ENCODE peak calls at places on chromosome X, in eight cellular contexts. F, O, K, X, A, B, W and R are unnamed samples.

GRCh38 chrX:21926116-21926515 is 14.4 kb upstream of the SMS start:
- DNase-seq in F (no peak), O (no peak), K (no peak), X (no peak), A (no peak), B (no peak), W (no peak), R (no peak)

GRCh38 chrX:66030505-66031317 is 9.2 kb downstream of the VSIG4 start:
- DNase-seq in F (peak), O (no peak), K (no peak), X (peak), A (no peak), B (peak), W (no peak), R (no peak)

GRCh38 chrX:133335027-133335426 is 80.3 kb downstream of the GPC4 start:
- DNase-seq in F (peak), O (no peak), K (no peak), X (peak), A (no peak), B (peak), W (peak), R (no peak)

GRCh38 chrX:55135171-55135570 is 46.4 kb downstream of the PAGE2 start:
- DNase-seq in F (peak), O (no peak), K (no peak), X (peak), A (peak), B (peak), W (no peak), R (no peak)

GRCh38 chrX:152202886-152203285 is 64.5 kb upstream of the MAGEA10 start:
- DNase-seq in F (no peak), O (no peak), K (no peak), X (no peak), A (no peak), B (no peak), W (no peak), R (no peak)

GRCh38 chrX:56499372-56499771 is 64.1 kb upstream of the UBQLN2 start:
- DNase-seq in F (no peak), O (peak), K (no peak), X (no peak), A (no peak), B (no peak), W (no peak), R (no peak)

GRCh38 chrX:123184858-123185251 is 777 bp downstream of the GRIA3 start:
- DNase-seq in F (no peak), O (no peak), K (no peak), X (no peak), A (no peak), B (no peak), W (no peak), R (no peak)

GRCh38 chrX:116384406-116384805 is 52.0 kb upstream of the SLC6A14 start:
- DNase-seq in F (no peak), O (no peak), K (no peak), X (no peak), A (no peak), B (no peak), W (no peak), R (no peak)

GRCh38 chrX:8586953-8587352 is 122.3 kb downstream of the VCX3B start:
- DNase-seq in F (no peak), O (no peak), K (no peak), X (no peak), A (no peak), B (no peak), W (peak), R (no peak)

GRCh38 chrX:69073241-69073640 is 92.0 kb downstream of the PJA1 start:
- DNase-seq in F (no peak), O (peak), K (no peak), X (no peak), A (no peak), B (no peak), W (no peak), R (peak)